ENCODE peak calls at places on chromosomes 2 and 18, in ten cellular contexts. One of them, this sample, is unnamed.

GRCh38 chr18:2606335-2606734 is 35.0 kb downstream of the NDC80 start:
- DNase-seq in WERI-Rb-1: no peak
- DNase-seq in aorta: no peak
- DNase-seq in A549: no peak
- DNase-seq in ovary: no peak
- DNase-seq in small intestine: peak; percentile 32
- DNase-seq in RWPE1: no peak
- DNase-seq in OCI-LY7: no peak
- DNase-seq in sigmoid colon: no peak
- DNase-seq in dorsolateral prefrontal cortex: no peak
- DNase-seq in this sample: no peak

GRCh38 chr18:23619388-23619873 is 33.1 kb upstream of the NPC1 start:
- DNase-seq in A549: no peak
- DNase-seq in RWPE1: no peak
- DNase-seq in WERI-Rb-1: peak; percentile 19
- DNase-seq in small intestine: no peak
- DNase-seq in sigmoid colon: no peak
- DNase-seq in OCI-LY7: no peak
- DNase-seq in aorta: peak; percentile 57
- DNase-seq in dorsolateral prefrontal cortex: no peak
- DNase-seq in ovary: peak; percentile 57
- DNase-seq in this sample: no peak

GRCh38 chr18:10851824-10852225 is 297.5 kb downstream of the PIEZO2 start:
- DNase-seq in sigmoid colon: no peak
- DNase-seq in A549: peak; percentile 31
- DNase-seq in WERI-Rb-1: no peak
- DNase-seq in OCI-LY7: peak; percentile 80
- DNase-seq in RWPE1: peak; percentile 57
- DNase-seq in aorta: no peak
- DNase-seq in small intestine: peak; percentile 29
- DNase-seq in ovary: no peak
- DNase-seq in dorsolateral prefrontal cortex: no peak
- DNase-seq in this sample: no peak

GRCh38 chr2:223797811-223798721 is 39.3 kb downstream of the AP1S3 start:
- DNase-seq in OCI-LY7: peak; percentile 83
- DNase-seq in dorsolateral prefrontal cortex: no peak
- DNase-seq in sigmoid colon: no peak
- DNase-seq in RWPE1: peak; percentile 40
- DNase-seq in WERI-Rb-1: peak; percentile 19
- DNase-seq in small intestine: peak; percentile 40
- DNase-seq in ovary: peak; percentile 32
- DNase-seq in A549: peak; percentile 66
- DNase-seq in aorta: no peak
- DNase-seq in this sample: no peak

GRCh38 chr2:162333968-162334367 is 10.0 kb upstream of the GCA start:
- DNase-seq in small intestine: peak; percentile 64
- DNase-seq in ovary: peak; percentile 19
- DNase-seq in aorta: no peak
- DNase-seq in dorsolateral prefrontal cortex: no peak
- DNase-seq in OCI-LY7: peak; percentile 38
- DNase-seq in sigmoid colon: no peak
- DNase-seq in WERI-Rb-1: peak; percentile 63
- DNase-seq in RWPE1: peak; percentile 16
- DNase-seq in A549: peak; percentile 42
- DNase-seq in this sample: no peak

GRCh38 chr18:55968550-55968949 is 380.6 kb upstream of the TCF4 start:
- DNase-seq in A549: no peak
- DNase-seq in OCI-LY7: no peak
- DNase-seq in WERI-Rb-1: no peak
- DNase-seq in ovary: no peak
- DNase-seq in RWPE1: peak; percentile 20
- DNase-seq in dorsolateral prefrontal cortex: no peak
- DNase-seq in aorta: no peak
- DNase-seq in sigmoid colon: no peak
- DNase-seq in small intestine: no peak
- DNase-seq in this sample: no peak

GRCh38 chr2:10329584-10329879 is 26.8 kb downstream of the HPCAL1 start:
- DNase-seq in dorsolateral prefrontal cortex: no peak
- DNase-seq in aorta: no peak
- DNase-seq in sigmoid colon: no peak
- DNase-seq in ovary: no peak
- DNase-seq in OCI-LY7: peak; percentile 13
- DNase-seq in RWPE1: no peak
- DNase-seq in small intestine: no peak
- DNase-seq in WERI-Rb-1: no peak
- DNase-seq in A549: no peak
- DNase-seq in this sample: no peak

GRCh38 chr2:171574149-171574795 is 52.0 kb downstream of the CYBRD1 start:
- DNase-seq in dorsolateral prefrontal cortex: peak; percentile 65
- DNase-seq in ovary: peak; percentile 77
- DNase-seq in aorta: peak; percentile 87
- DNase-seq in sigmoid colon: peak; percentile 88
- DNase-seq in WERI-Rb-1: peak; percentile 80
- DNase-seq in RWPE1: peak; percentile 95
- DNase-seq in OCI-LY7: peak; percentile 70
- DNase-seq in small intestine: peak; percentile 75
- DNase-seq in A549: peak; percentile 80
- DNase-seq in this sample: peak; percentile 34

GRCh38 chr2:43157506-43158232 is 68.7 kb downstream of the ZFP36L2 start:
- DNase-seq in aorta: no peak
- DNase-seq in sigmoid colon: no peak
- DNase-seq in dorsolateral prefrontal cortex: no peak
- DNase-seq in small intestine: no peak
- DNase-seq in A549: no peak
- DNase-seq in OCI-LY7: no peak
- DNase-seq in RWPE1: peak; percentile 51
- DNase-seq in ovary: no peak
- DNase-seq in WERI-Rb-1: no peak
- DNase-seq in this sample: no peak

GRCh38 chr2:43155842-43156511 is 70.4 kb downstream of the ZFP36L2 start:
- DNase-seq in aorta: no peak
- DNase-seq in RWPE1: no peak
- DNase-seq in dorsolateral prefrontal cortex: no peak
- DNase-seq in sigmoid colon: no peak
- DNase-seq in small intestine: peak; percentile 93
- DNase-seq in WERI-Rb-1: no peak
- DNase-seq in A549: no peak
- DNase-seq in OCI-LY7: no peak
- DNase-seq in ovary: no peak
- DNase-seq in this sample: no peak

GRCh38 chr2:43160778-43161177 is 65.6 kb downstream of the ZFP36L2 start:
- DNase-seq in aorta: no peak
- DNase-seq in WERI-Rb-1: no peak
- DNase-seq in dorsolateral prefrontal cortex: no peak
- DNase-seq in OCI-LY7: no peak
- DNase-seq in A549: no peak
- DNase-seq in sigmoid colon: no peak
- DNase-seq in ovary: no peak
- DNase-seq in small intestine: peak; percentile 98
- DNase-seq in RWPE1: no peak
- DNase-seq in this sample: no peak

GRCh38 chr2:43159797-43160196 is 66.6 kb downstream of the ZFP36L2 start:
- DNase-seq in OCI-LY7: no peak
- DNase-seq in aorta: no peak
- DNase-seq in RWPE1: no peak
- DNase-seq in ovary: no peak
- DNase-seq in sigmoid colon: no peak
- DNase-seq in WERI-Rb-1: no peak
- DNase-seq in A549: no peak
- DNase-seq in small intestine: no peak
- DNase-seq in dorsolateral prefrontal cortex: no peak
- DNase-seq in this sample: no peak

GRCh38 chr2:43158259-43158880 is 68.0 kb downstream of the ZFP36L2 start:
- DNase-seq in aorta: peak; percentile 90
- DNase-seq in WERI-Rb-1: no peak
- DNase-seq in A549: peak; percentile 88
- DNase-seq in OCI-LY7: no peak
- DNase-seq in RWPE1: peak; percentile 86
- DNase-seq in sigmoid colon: peak; percentile 95
- DNase-seq in dorsolateral prefrontal cortex: no peak
- DNase-seq in ovary: peak; percentile 67
- DNase-seq in small intestine: peak; percentile 86
- DNase-seq in this sample: no peak
- H3K27ac ChIP-seq in aorta: peak overlapping the region; percentile 95
- H3K27ac ChIP-seq in WERI-Rb-1: no peak overlapping the region
- H3K27ac ChIP-seq in A549: peak overlapping the region; percentile 89
- H3K27ac ChIP-seq in OCI-LY7: no peak overlapping the region
- H3K27ac ChIP-seq in RWPE1: peak overlapping the region; percentile 100
- H3K27ac ChIP-seq in sigmoid colon: peak overlapping the region; percentile 88
- H3K27ac ChIP-seq in dorsolateral prefrontal cortex: peak overlapping the region; percentile 29
- H3K27ac ChIP-seq in ovary: peak overlapping the region; percentile 75
- H3K27ac ChIP-seq in small intestine: peak overlapping the region; percentile 97
- H3K27ac ChIP-seq in this sample: peak overlapping the region; percentile 82

DNA sequence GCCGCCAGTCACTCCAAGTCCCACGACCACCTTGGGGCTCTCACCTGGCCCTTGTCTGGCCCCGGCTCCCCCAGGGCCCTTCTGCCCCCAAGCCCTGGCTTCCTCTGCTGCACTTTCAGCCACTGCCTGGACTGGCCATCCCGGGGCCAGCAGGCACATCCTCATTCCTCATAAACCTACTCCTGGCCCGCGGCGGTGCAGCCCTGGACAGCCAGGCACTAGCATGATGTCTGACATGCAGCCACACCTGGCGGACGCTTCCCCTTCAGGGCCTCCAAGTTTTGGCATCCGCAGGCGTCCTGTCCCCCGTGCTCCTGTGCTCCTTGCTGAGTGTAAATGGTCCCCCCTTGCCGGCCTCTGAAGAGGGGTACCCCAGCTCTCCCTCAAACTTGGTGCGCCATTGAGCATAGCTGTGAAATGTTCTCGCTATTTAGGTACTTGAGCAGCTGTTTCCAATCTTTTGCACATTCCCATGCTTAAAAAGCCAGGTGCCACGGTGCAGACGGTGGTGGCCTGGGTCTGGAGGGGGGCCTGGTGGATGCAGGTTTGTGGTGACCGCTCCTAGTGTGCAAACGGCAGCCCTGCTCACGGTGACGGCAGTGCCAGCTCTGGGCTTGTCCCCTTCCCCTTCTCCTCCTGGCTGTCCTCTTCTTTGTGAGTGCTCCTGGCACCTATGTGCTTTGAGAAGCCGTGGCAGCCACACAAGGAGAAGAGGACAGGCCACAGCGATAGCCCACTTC is 123.8 kb downstream of the MBP start:
- DNase-seq in sigmoid colon: no peak
- DNase-seq in A549: no peak
- DNase-seq in OCI-LY7: no peak
- DNase-seq in RWPE1: no peak
- DNase-seq in aorta: peak; percentile 42
- DNase-seq in small intestine: no peak
- DNase-seq in WERI-Rb-1: no peak
- DNase-seq in ovary: no peak
- DNase-seq in dorsolateral prefrontal cortex: no peak
- DNase-seq in this sample: no peak
- H3K27ac ChIP-seq in sigmoid colon: no peak overlapping the region
- H3K27ac ChIP-seq in A549: no peak overlapping the region
- H3K27ac ChIP-seq in OCI-LY7: no peak overlapping the region
- H3K27ac ChIP-seq in RWPE1: no peak overlapping the region
- H3K27ac ChIP-seq in aorta: no peak overlapping the region
- H3K27ac ChIP-seq in small intestine: no peak overlapping the region
- H3K27ac ChIP-seq in WERI-Rb-1: no peak overlapping the region
- H3K27ac ChIP-seq in ovary: no peak overlapping the region
- H3K27ac ChIP-seq in dorsolateral prefrontal cortex: peak overlapping the region; percentile 80
- H3K27ac ChIP-seq in this sample: peak overlapping the region; percentile 40

GRCh38 chr2:55017428-55017827 is 32.8 kb downstream of the RTN4 start:
- DNase-seq in small intestine: no peak
- DNase-seq in sigmoid colon: no peak
- DNase-seq in WERI-Rb-1: no peak
- DNase-seq in OCI-LY7: no peak
- DNase-seq in RWPE1: no peak
- DNase-seq in aorta: no peak
- DNase-seq in dorsolateral prefrontal cortex: no peak
- DNase-seq in A549: no peak
- DNase-seq in ovary: no peak
- DNase-seq in this sample: no peak
- H3K27ac ChIP-seq in small intestine: no peak overlapping the region
- H3K27ac ChIP-seq in sigmoid colon: no peak overlapping the region
- H3K27ac ChIP-seq in WERI-Rb-1: no peak overlapping the region
- H3K27ac ChIP-seq in OCI-LY7: no peak overlapping the region
- H3K27ac ChIP-seq in RWPE1: no peak overlapping the region
- H3K27ac ChIP-seq in aorta: no peak overlapping the region
- H3K27ac ChIP-seq in dorsolateral prefrontal cortex: no peak overlapping the region
- H3K27ac ChIP-seq in A549: no peak overlapping the region
- H3K27ac ChIP-seq in ovary: no peak overlapping the region
- H3K27ac ChIP-seq in this sample: no peak overlapping the region

DNA sequence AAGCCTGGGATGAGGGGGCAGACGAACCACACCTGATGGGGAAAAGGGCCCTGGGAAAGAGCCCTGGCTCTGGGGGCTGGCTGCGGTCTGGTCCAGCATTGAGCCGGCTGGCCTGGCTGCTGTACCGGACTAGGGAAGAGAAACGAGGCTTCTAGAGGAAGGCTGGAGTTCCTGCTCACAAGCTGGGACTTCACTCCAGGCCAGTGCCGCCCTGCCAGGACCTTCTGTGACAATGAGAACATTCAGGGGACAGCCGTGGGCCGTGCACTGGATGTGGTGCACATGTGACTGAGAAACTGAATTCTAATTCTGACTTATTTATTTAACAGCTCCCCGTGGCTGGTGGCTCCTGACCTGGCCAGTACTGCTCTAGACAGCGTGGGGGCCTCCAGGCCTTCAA is 269.3 kb downstream of the HDAC4 start:
- DNase-seq in small intestine: no peak
- DNase-seq in A549: no peak
- DNase-seq in sigmoid colon: no peak
- DNase-seq in OCI-LY7: no peak
- DNase-seq in RWPE1: no peak
- DNase-seq in dorsolateral prefrontal cortex: peak; percentile 67
- DNase-seq in ovary: no peak
- DNase-seq in WERI-Rb-1: no peak
- DNase-seq in aorta: no peak
- DNase-seq in this sample: peak; percentile 86
- H3K27ac ChIP-seq in small intestine: no peak overlapping the region
- H3K27ac ChIP-seq in A549: no peak overlapping the region
- H3K27ac ChIP-seq in sigmoid colon: no peak overlapping the region
- H3K27ac ChIP-seq in OCI-LY7: no peak overlapping the region
- H3K27ac ChIP-seq in RWPE1: no peak overlapping the region
- H3K27ac ChIP-seq in dorsolateral prefrontal cortex: peak overlapping the region; percentile 88
- H3K27ac ChIP-seq in ovary: no peak overlapping the region
- H3K27ac ChIP-seq in WERI-Rb-1: no peak overlapping the region
- H3K27ac ChIP-seq in aorta: no peak overlapping the region
- H3K27ac ChIP-seq in this sample: peak overlapping the region; percentile 65